ENCODE peak calls at places on chromosomes 5 and 9, in five cellular contexts. N is NCI-H1417; Y is skeletal muscle cell; J is midbrain; Z is stimulated activated CD8-positive, alpha-beta memory T cell treated with anti-CD3 and anti-CD28 coated beads, Interleukin-15, amount 100 ng/mL, for 24 hours. W is an unnamed sample.

GRCh38 chr5:26060212-26060611 is 978.2 kb downstream of the CDH9 start:
- DNase-seq in N (no peak), Y (no peak), J (no peak), Z (no peak), W (no peak)

GRCh38 chr5:154356256-154356655 is 89.5 kb upstream of the SAP30L start:
- DNase-seq in N (no peak), Y (no peak), J (no peak), Z (no peak), W (no peak)

GRCh38 chr5:22852807-22853670 is at the start of gene CDH12:
- DNase-seq in N (peak), Y (no peak), J (no peak), Z (no peak), W (no peak)

GRCh38 chr5:150989695-150990094 is 30.7 kb upstream of the GPX3 start:
- DNase-seq in N (no peak), Y (no peak), J (no peak), Z (no peak), W (no peak)

GRCh38 chr9:136403538-136403914 is 3.6 kb upstream of the SNAPC4 start:
- DNase-seq in N (no peak), Y (no peak), J (no peak), Z (peak), W (no peak)

GRCh38 chr5:139481580-139482049 is 943 bp downstream of the STING1 start:
- DNase-seq in N (no peak), Y (no peak), J (no peak), Z (no peak), W (no peak)

GRCh38 chr9:81824802-81825770 is 103.1 kb upstream of the SPATA31D4 start:
- DNase-seq in N (no peak), Y (no peak), J (no peak), Z (no peak), W (no peak)

GRCh38 chr5:16965581-16965980 is 29.5 kb upstream of the MYO10 start:
- DNase-seq in N (no peak), Y (no peak), J (no peak), Z (no peak), W (no peak)

GRCh38 chr9:130172858-130173461 is 756 bp downstream of the NCS1 start:
- DNase-seq in N (peak), Y (no peak), J (no peak), Z (no peak), W (peak)

GRCh38 chr5:103217101-103217500 is 41.5 kb upstream of the MACIR start:
- DNase-seq in N (no peak), Y (no peak), J (no peak), Z (no peak), W (no peak)

GRCh38 chr5:14699159-14699558 is 34.6 kb downstream of the OTULIN start:
- DNase-seq in N (no peak), Y (no peak), J (no peak), Z (no peak), W (no peak)

GRCh38 chr5:171776747-171777419 is 8.7 kb upstream of the SMIM23 start:
- DNase-seq in N (no peak), Y (no peak), J (no peak), Z (no peak), W (no peak)

GRCh38 chr5:135242496-135243193 is 156.4 kb downstream of the MACROH2A1 start:
- DNase-seq in N (no peak), Y (no peak), J (peak), Z (no peak), W (no peak)

GRCh38 chr9:110875275-110875674 is 163.0 kb downstream of the LPAR1 start:
- DNase-seq in N (no peak), Y (no peak), J (peak), Z (no peak), W (no peak)

GRCh38 chr5:16855475-16855874 is 80.6 kb downstream of the MYO10 start:
- DNase-seq in N (no peak), Y (no peak), J (no peak), Z (no peak), W (no peak)

GRCh38 chr5:73763300-73764032 is 137.5 kb downstream of the ARHGEF28 start:
- DNase-seq in N (peak), Y (no peak), J (no peak), Z (no peak), W (no peak)